ENCODE peak calls at places on chromosome 1, in five cellular contexts. C is SJSA1; A is kidney; I is effector memory CD4-positive, alpha-beta T cell; L is stimulated activated naive CD8-positive, alpha-beta T cell treated with anti-CD3 and anti-CD28 coated beads, Interleukin-15, amount 100 ng/mL, for 72 hours. Q is an unnamed sample.

GRCh38 chr1:3027611-3028371 is 6.5 kb downstream of the ACTRT2 start:
- DNase-seq in C (no peak), A (peak), I (no peak), L (no peak), Q (no peak)

GRCh38 chr1:185045793-185046441 is 559 bp downstream of the RNF2 start:
- DNase-seq in C (peak), A (peak), I (peak), L (peak), Q (peak)

GRCh38 chr1:63908016-63908415 is 134.2 kb downstream of the ROR1 start:
- DNase-seq in C (no peak), A (no peak), I (no peak), L (no peak), Q (no peak)

GRCh38 chr1:180951186-180951745 is 38.6 kb downstream of the KIAA1614 start:
- DNase-seq in C (no peak), A (no peak), I (no peak), L (no peak), Q (no peak)

GRCh38 chr1:149945206-149945605 is 8.5 kb upstream of the MTMR11 start:
- DNase-seq in C (no peak), A (no peak), I (no peak), L (no peak), Q (no peak)

GRCh38 chr1:20346433-20346832 is 55.8 kb downstream of the VWA5B1 start:
- DNase-seq in C (no peak), A (no peak), I (no peak), L (no peak), Q (no peak)

GRCh38 chr1:101769520-101769919 is 227.2 kb downstream of the OLFM3 start:
- DNase-seq in C (no peak), A (no peak), I (no peak), L (no peak), Q (peak)

GRCh38 chr1:2000850-2001249 is 2.7 kb downstream of the CFAP74 start:
- DNase-seq in C (no peak), A (no peak), I (no peak), L (no peak), Q (no peak)

GRCh38 chr1:11071463-11072215 is 11.8 kb upstream of the SRM start:
- DNase-seq in C (no peak), A (peak), I (no peak), L (no peak), Q (peak)

GRCh38 chr1:8344893-8345507 is 27.1 kb downstream of the SLC45A1 start:
- DNase-seq in C (no peak), A (no peak), I (no peak), L (no peak), Q (no peak)

GRCh38 chr1:17061486-17062271 is 7.8 kb upstream of the SDHB start:
- DNase-seq in C (no peak), A (no peak), I (no peak), L (no peak), Q (no peak)